ENCODE peak calls at places on chromosomes 11 and 22, in four cellular contexts. E, G, L and R are unnamed samples.

GRCh38 chr11:71078482-71078881 is 173.9 kb downstream of the SHANK2 start:
- DNase-seq in G (no peak), E (peak; percentile 57), L (no peak), R (peak; percentile 15)

GRCh38 chr11:87076874-87077429 is 39.2 kb downstream of the TMEM135 start:
- DNase-seq in E (no peak), G (no peak), L (no peak), R (no peak)

GRCh38 chr11:27876209-27876775 is 176.0 kb upstream of the BDNF start:
- DNase-seq in L (no peak), E (no peak), G (no peak), R (no peak)

GRCh38 chr11:79173615-79174014 is 267.2 kb downstream of the TENM4 start:
- DNase-seq in E (no peak), L (no peak), G (no peak), R (no peak)

GRCh38 chr22:35894937-35895708 is 133.5 kb downstream of the RBFOX2 start:
- DNase-seq in G (no peak), L (no peak), E (peak; percentile 55), R (no peak)

GRCh38 chr22:50684501-50684900 is 11.9 kb downstream of the SHANK3 start:
- DNase-seq in L (no peak), G (no peak), E (no peak), R (peak; percentile 68)

GRCh38 chr11:1197886-1198765 is 24.7 kb upstream of the MUC5B start:
- DNase-seq in E (no peak), L (no peak), G (peak; percentile 43), R (no peak)

GRCh38 chr11:125433454-125434121 is 62.5 kb downstream of the FEZ1 start:
- DNase-seq in L (no peak), E (peak; percentile 65), G (no peak), R (no peak)

GRCh38 chr11:36149538-36150242 is 139.5 kb downstream of the COMMD9 start:
- DNase-seq in E (peak; percentile 79), G (peak; percentile 43), L (no peak), R (no peak)

GRCh38 chr11:109707411-109707810 is 285.4 kb downstream of the C11orf87 start:
- DNase-seq in L (no peak), G (no peak), E (no peak), R (no peak)

GRCh38 chr22:49372530-49373288 is 455.0 kb downstream of the BRD1 start:
- DNase-seq in L (no peak), E (no peak), G (no peak), R (peak; percentile 79)

GRCh38 chr11:14620027-14620511 is 23.5 kb upstream of the PDE3B start:
- DNase-seq in E (peak; percentile 23), G (no peak), L (no peak), R (no peak)

GRCh38 chr11:73359930-73360742 is 16.1 kb upstream of the RELT start:
- DNase-seq in G (no peak), E (peak; percentile 86), L (no peak), R (no peak)

GRCh38 chr22:50600967-50601668 is 525 bp downstream of the MAPK8IP2 start:
- DNase-seq in L (no peak), E (no peak), G (no peak), R (no peak)

GRCh38 chr22:38317995-38318715 is 922 bp upstream of the CSNK1E start:
- DNase-seq in E (peak; percentile 79), L (peak; percentile 85), G (peak; percentile 75), R (no peak)

GRCh38 chr11:122215244-122215992 is 99.4 kb upstream of the BLID start:
- DNase-seq in L (peak; percentile 57), G (peak; percentile 70), E (peak; percentile 82), R (no peak)

GRCh38 chr22:17980638-17981051 is 43.7 kb downstream of the MICAL3 start:
- DNase-seq in L (peak; percentile 84), E (peak; percentile 42), G (peak; percentile 56), R (no peak)

GRCh38 chr11:12111482-12112149 is 1.2 kb downstream of the MICAL2 start:
- DNase-seq in E (no peak), L (no peak), G (no peak), R (no peak)

GRCh38 chr11:61542661-61543060 is 34.1 kb downstream of the LRRC10B start:
- DNase-seq in L (no peak), G (no peak), E (no peak), R (peak; percentile 92)

GRCh38 chr11:105881027-105881426 is 141.0 kb downstream of the MSANTD4 start:
- DNase-seq in E (no peak), G (no peak), L (no peak), R (no peak)

GRCh38 chr22:16917144-16918003 is 90.6 kb downstream of the GAB4 start:
- DNase-seq in E (peak; percentile 77), G (peak; percentile 64), L (no peak), R (no peak)

GRCh38 chr11:9755561-9755960 is 91.7 kb downstream of the SWAP70 start:
- DNase-seq in G (no peak), L (no peak), E (no peak), R (no peak)

GRCh38 chr11:61861634-61862033 is 29.7 kb downstream of the FADS3 start:
- DNase-seq in L (no peak), E (no peak), G (no peak), R (no peak)

GRCh38 chr11:76048763-76049162 is 157.5 kb downstream of the WNT11 start:
- DNase-seq in G (no peak), E (peak; percentile 63), L (no peak), R (no peak)

GRCh38 chr11:50423208-50423607 is 390.5 kb downstream of the OR4C45 start:
- DNase-seq in E (no peak), L (no peak), G (no peak), R (no peak)
- TF ChIP-seq CTCF in E (no peak), L (no peak), G (no peak), R (peak; percentile 10)

DNA sequence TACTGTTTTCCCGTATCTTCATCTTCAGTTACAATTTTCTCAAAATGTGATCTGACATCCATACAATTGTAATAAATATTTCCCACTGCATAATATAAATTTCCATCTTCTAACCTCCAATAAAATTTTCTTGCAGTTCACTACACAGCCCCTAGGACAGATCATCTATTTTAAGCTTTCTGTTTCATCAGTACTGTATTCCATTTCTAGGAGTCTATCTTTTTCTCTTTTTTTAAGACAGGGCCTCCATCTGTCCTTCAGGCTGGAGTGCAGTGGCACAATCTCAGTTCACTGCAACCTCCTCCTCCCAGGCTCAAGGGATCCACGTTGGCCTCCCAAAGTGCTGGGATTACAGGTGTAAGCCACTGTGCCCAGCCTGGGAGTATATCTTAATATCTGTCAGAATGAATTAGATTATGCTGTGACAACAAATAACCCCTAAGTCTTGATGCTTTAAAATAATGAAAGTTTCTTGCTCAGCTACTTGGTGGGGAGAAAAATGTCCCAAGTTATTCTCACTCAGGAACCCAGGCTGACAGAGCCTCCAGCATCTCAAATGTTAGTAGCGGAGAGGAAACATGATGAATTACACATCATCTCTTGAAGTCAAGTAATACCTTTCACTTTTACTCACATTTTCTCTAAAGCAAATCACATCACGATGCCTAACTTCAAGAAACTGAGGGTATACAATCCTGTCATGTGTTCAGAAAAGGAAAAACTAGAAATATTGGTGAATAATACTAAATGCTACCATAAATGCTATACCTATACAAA is 92.2 kb downstream of the BUD13 start:
- DNase-seq in G (no peak), E (no peak), L (no peak), R (no peak)
- TF ChIP-seq CTCF in G (no peak), E (peak; percentile 26), L (no peak), R (peak; percentile 1)

GRCh38 chr11:118221419-118221818 is 3.4 kb downstream of the JAML start:
- DNase-seq in G (no peak), E (no peak), L (no peak), R (no peak)

GRCh38 chr11:118223576-118223975 is 1.2 kb downstream of the JAML start:
- DNase-seq in G (no peak), E (no peak), L (no peak), R (no peak)

GRCh38 chr11:118224512-118225180 is at the start of gene JAML:
- DNase-seq in E (no peak), G (no peak), L (no peak), R (no peak)

GRCh38 chr11:118223992-118224391 is 819 bp downstream of the JAML start:
- DNase-seq in G (no peak), E (no peak), L (no peak), R (no peak)

GRCh38 chr11:118222437-118222836 is 2.4 kb downstream of the JAML start:
- DNase-seq in G (no peak), E (no peak), L (no peak), R (no peak)
- TF ChIP-seq CTCF in G (no peak), E (no peak), L (no peak), R (no peak)

GRCh38 chr11:133058501-133058900 is 473.8 kb downstream of the OPCML start:
- DNase-seq in L (no peak), E (no peak), G (no peak), R (no peak)
- TF ChIP-seq CTCF in L (no peak), E (no peak), G (no peak), R (no peak)

DNA sequence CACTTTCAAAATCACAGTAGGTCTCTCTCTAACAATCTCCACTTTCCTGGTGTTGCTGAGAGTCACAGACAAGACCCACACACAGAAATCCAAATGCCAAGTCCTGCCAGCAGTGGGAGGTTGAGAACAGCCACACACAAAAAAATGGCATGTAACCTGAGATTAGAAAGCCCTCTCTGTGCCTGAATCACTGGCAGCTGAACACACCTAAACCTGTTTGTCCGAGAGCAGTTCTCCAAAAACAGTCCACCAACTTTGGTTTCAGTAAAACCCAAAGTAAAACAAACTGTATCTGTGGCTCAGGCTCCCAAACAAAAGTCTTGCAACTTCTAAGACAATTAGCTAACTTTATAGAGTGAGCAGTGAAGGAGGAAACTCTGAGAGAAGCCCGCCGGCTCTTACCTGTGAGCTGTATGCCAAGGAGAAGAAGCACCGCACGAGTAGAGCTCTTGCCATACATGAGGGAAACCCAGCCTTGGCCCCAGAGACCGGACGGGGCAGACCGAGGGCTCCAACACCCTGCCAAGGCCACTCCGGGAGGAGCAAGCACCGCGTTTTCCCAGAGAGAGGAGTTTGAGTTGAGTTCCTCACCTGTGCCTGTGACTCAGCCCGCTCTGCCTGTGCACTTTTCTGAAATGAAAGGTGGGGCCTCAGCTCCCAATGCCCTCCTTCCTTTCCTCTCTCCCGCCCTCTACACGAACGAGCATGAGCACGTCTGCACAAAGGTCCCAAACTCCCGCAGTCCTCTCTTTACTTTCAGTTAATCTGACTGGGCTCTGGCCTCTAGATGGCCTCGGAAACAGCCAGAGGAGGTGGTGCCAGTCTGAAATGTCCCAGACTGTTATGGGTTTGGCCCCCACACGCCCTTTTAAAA is at the start of gene MPZL2:
- DNase-seq in G (peak; percentile 76), E (peak; percentile 90), L (peak; percentile 80), R (no peak)
- TF ChIP-seq CTCF in G (no peak), E (peak; percentile 30), L (no peak), R (no peak)

GRCh38 chr11:65086809-65087208 is 2.8 kb downstream of the ZFPL1 start:
- DNase-seq in L (no peak), E (no peak), G (no peak), R (no peak)

GRCh38 chr11:65083134-65083833 is 556 bp downstream of the CDCA5 start:
- DNase-seq in E (no peak), L (no peak), G (no peak), R (no peak)

GRCh38 chr11:65084598-65085375 is 765 bp downstream of the ZFPL1 start:
- DNase-seq in L (no peak), E (no peak), G (no peak), R (no peak)

GRCh38 chr11:65087216-65087615 is 3.2 kb downstream of the ZFPL1 start:
- DNase-seq in L (no peak), E (no peak), G (no peak), R (no peak)

GRCh38 chr11:65083834-65084597 is at the start of the genes CDCA5 and ZFPL1:
- DNase-seq in L (peak; percentile 97), G (peak; percentile 96), E (peak; percentile 97), R (peak; percentile 99)
- TF ChIP-seq CTCF in L (no peak), G (no peak), E (no peak), R (no peak)